ENCODE peak calls at places on chromosomes 11 and 22, in seven cellular contexts. One of them, this sample, is unnamed.

GRCh38 chr11:100563541-100564280 is 123.4 kb upstream of the ARHGAP42 start:
- DNase-seq in colonic mucosa: no peak
- DNase-seq in left lung: no peak
- DNase-seq in heart right ventricle: no peak
- DNase-seq in A549: no peak
- DNase-seq in tibial nerve: no peak
- DNase-seq in left ventricle myocardium inferior: no peak
- DNase-seq in this sample: no peak

GRCh38 chr22:47073101-47073500 is 310.7 kb downstream of the TBC1D22A start:
- DNase-seq in tibial nerve: no peak
- DNase-seq in A549: no peak
- DNase-seq in heart right ventricle: no peak
- DNase-seq in left lung: no peak
- DNase-seq in left ventricle myocardium inferior: no peak
- DNase-seq in colonic mucosa: no peak
- DNase-seq in this sample: no peak

GRCh38 chr11:120222916-120223315 is 12.1 kb downstream of the OAF start:
- DNase-seq in colonic mucosa: no peak
- DNase-seq in tibial nerve: no peak
- DNase-seq in A549: no peak
- DNase-seq in left lung: no peak
- DNase-seq in left ventricle myocardium inferior: peak
- DNase-seq in heart right ventricle: no peak
- DNase-seq in this sample: no peak

GRCh38 chr11:10648896-10649295 is 44.7 kb downstream of the IRAG1 start:
- DNase-seq in heart right ventricle: no peak
- DNase-seq in left ventricle myocardium inferior: no peak
- DNase-seq in left lung: no peak
- DNase-seq in A549: no peak
- DNase-seq in colonic mucosa: no peak
- DNase-seq in tibial nerve: no peak
- DNase-seq in this sample: no peak

GRCh38 chr11:8038393-8038792 is 42.6 kb upstream of the TUB start:
- DNase-seq in left lung: no peak
- DNase-seq in tibial nerve: no peak
- DNase-seq in left ventricle myocardium inferior: no peak
- DNase-seq in heart right ventricle: no peak
- DNase-seq in colonic mucosa: no peak
- DNase-seq in A549: no peak
- DNase-seq in this sample: no peak

GRCh38 chr11:108929241-108929640 is 264.4 kb downstream of the DDX10 start:
- DNase-seq in tibial nerve: no peak
- DNase-seq in A549: peak
- DNase-seq in colonic mucosa: no peak
- DNase-seq in heart right ventricle: no peak
- DNase-seq in left lung: no peak
- DNase-seq in left ventricle myocardium inferior: no peak
- DNase-seq in this sample: no peak

GRCh38 chr11:79139900-79140299 is 300.9 kb downstream of the TENM4 start:
- DNase-seq in A549: no peak
- DNase-seq in left ventricle myocardium inferior: no peak
- DNase-seq in tibial nerve: no peak
- DNase-seq in heart right ventricle: no peak
- DNase-seq in left lung: no peak
- DNase-seq in colonic mucosa: no peak
- DNase-seq in this sample: no peak

GRCh38 chr11:24513837-24514594 is 17.2 kb downstream of the LUZP2 start:
- DNase-seq in A549: no peak
- DNase-seq in colonic mucosa: no peak
- DNase-seq in left ventricle myocardium inferior: no peak
- DNase-seq in left lung: no peak
- DNase-seq in heart right ventricle: no peak
- DNase-seq in tibial nerve: no peak
- DNase-seq in this sample: no peak

GRCh38 chr22:40258463-40259046 is 80.8 kb downstream of the TNRC6B start:
- DNase-seq in heart right ventricle: no peak
- DNase-seq in colonic mucosa: no peak
- DNase-seq in left ventricle myocardium inferior: no peak
- DNase-seq in tibial nerve: no peak
- DNase-seq in left lung: no peak
- DNase-seq in A549: no peak
- DNase-seq in this sample: no peak

GRCh38 chr11:61621917-61622585 is 41.2 kb upstream of the SYT7 start:
- DNase-seq in tibial nerve: no peak
- DNase-seq in colonic mucosa: no peak
- DNase-seq in A549: no peak
- DNase-seq in heart right ventricle: no peak
- DNase-seq in left lung: no peak
- DNase-seq in left ventricle myocardium inferior: no peak
- DNase-seq in this sample: no peak

GRCh38 chr11:26134481-26135355 is 197.2 kb upstream of the ANO3 start:
- DNase-seq in left lung: no peak
- DNase-seq in A549: no peak
- DNase-seq in colonic mucosa: no peak
- DNase-seq in heart right ventricle: no peak
- DNase-seq in tibial nerve: no peak
- DNase-seq in left ventricle myocardium inferior: no peak
- DNase-seq in this sample: peak

GRCh38 chr11:4191031-4191571 is 96.5 kb downstream of the RRM1 start:
- DNase-seq in left ventricle myocardium inferior: peak
- DNase-seq in left lung: no peak
- DNase-seq in tibial nerve: no peak
- DNase-seq in A549: no peak
- DNase-seq in heart right ventricle: peak
- DNase-seq in colonic mucosa: no peak
- DNase-seq in this sample: no peak

GRCh38 chr11:59174664-59175033 is 2.7 kb downstream of the DTX4 start:
- DNase-seq in tibial nerve: no peak
- DNase-seq in heart right ventricle: no peak
- DNase-seq in colonic mucosa: peak
- DNase-seq in left ventricle myocardium inferior: no peak
- DNase-seq in A549: no peak
- DNase-seq in left lung: no peak
- DNase-seq in this sample: peak

GRCh38 chr11:100629671-100630070 is 57.4 kb upstream of the ARHGAP42 start:
- DNase-seq in tibial nerve: no peak
- DNase-seq in colonic mucosa: no peak
- DNase-seq in A549: no peak
- DNase-seq in left ventricle myocardium inferior: no peak
- DNase-seq in left lung: no peak
- DNase-seq in heart right ventricle: no peak
- DNase-seq in this sample: no peak

GRCh38 chr11:130001491-130002351 is 914 bp downstream of the PRDM10 start:
- DNase-seq in left ventricle myocardium inferior: peak
- DNase-seq in tibial nerve: peak
- DNase-seq in left lung: peak
- DNase-seq in A549: peak
- DNase-seq in colonic mucosa: peak
- DNase-seq in heart right ventricle: no peak
- DNase-seq in this sample: peak

GRCh38 chr11:65643971-65644370 is 6.1 kb downstream of the SIPA1 start:
- DNase-seq in A549: no peak
- DNase-seq in colonic mucosa: no peak
- DNase-seq in heart right ventricle: no peak
- DNase-seq in left ventricle myocardium inferior: no peak
- DNase-seq in tibial nerve: no peak
- DNase-seq in left lung: no peak
- DNase-seq in this sample: no peak

GRCh38 chr11:45444796-45445195 is 158.7 kb upstream of the SYT13 start:
- DNase-seq in colonic mucosa: no peak
- DNase-seq in left ventricle myocardium inferior: no peak
- DNase-seq in left lung: no peak
- DNase-seq in heart right ventricle: no peak
- DNase-seq in tibial nerve: no peak
- DNase-seq in A549: peak
- DNase-seq in this sample: peak

GRCh38 chr11:35365961-35366360 is 53.4 kb downstream of the SLC1A2 start:
- DNase-seq in left ventricle myocardium inferior: no peak
- DNase-seq in heart right ventricle: no peak
- DNase-seq in left lung: no peak
- DNase-seq in tibial nerve: no peak
- DNase-seq in A549: no peak
- DNase-seq in colonic mucosa: no peak
- DNase-seq in this sample: no peak

GRCh38 chr22:30994960-30995359 is 25.9 kb downstream of the TUG1 start:
- DNase-seq in heart right ventricle: no peak
- DNase-seq in left ventricle myocardium inferior: no peak
- DNase-seq in tibial nerve: no peak
- DNase-seq in A549: no peak
- DNase-seq in left lung: no peak
- DNase-seq in colonic mucosa: no peak
- DNase-seq in this sample: peak

GRCh38 chr11:60818057-60818456 is 23.9 kb upstream of the CCDC86 start:
- DNase-seq in A549: no peak
- DNase-seq in colonic mucosa: no peak
- DNase-seq in left ventricle myocardium inferior: no peak
- DNase-seq in left lung: no peak
- DNase-seq in tibial nerve: no peak
- DNase-seq in heart right ventricle: no peak
- DNase-seq in this sample: no peak

GRCh38 chr22:30309981-30310672 is 16.6 kb downstream of the TBC1D10A start:
- DNase-seq in heart right ventricle: no peak
- DNase-seq in colonic mucosa: peak
- DNase-seq in A549: no peak
- DNase-seq in left lung: peak
- DNase-seq in left ventricle myocardium inferior: no peak
- DNase-seq in tibial nerve: peak
- DNase-seq in this sample: peak

DNA sequence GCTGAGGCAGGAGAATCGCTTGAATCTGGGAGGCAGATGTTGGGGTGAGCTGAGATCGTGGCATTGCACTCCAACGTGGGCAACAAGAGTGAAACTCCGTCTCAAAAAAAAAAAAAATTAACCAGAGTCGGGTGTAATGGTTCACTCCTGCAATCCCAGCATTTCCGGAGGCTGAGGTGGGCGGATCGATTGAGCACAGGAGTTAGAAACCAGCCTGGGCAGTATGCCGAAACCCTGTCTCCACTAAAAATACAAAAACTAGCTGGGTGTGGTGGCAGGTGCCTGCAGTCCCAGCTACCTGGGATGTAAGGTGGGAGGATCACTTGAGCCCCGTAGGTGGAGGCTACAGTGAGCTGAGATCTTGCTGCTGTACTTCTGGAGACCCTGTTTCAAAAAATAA is 1.5 kb downstream of the RANGAP1 start:
- DNase-seq in heart right ventricle: no peak
- DNase-seq in left lung: no peak
- DNase-seq in left ventricle myocardium inferior: no peak
- DNase-seq in colonic mucosa: no peak
- DNase-seq in A549: no peak
- DNase-seq in tibial nerve: no peak
- DNase-seq in this sample: no peak
- H3K4me3 ChIP-seq in heart right ventricle: no peak
- H3K4me3 ChIP-seq in left lung: no peak
- H3K4me3 ChIP-seq in left ventricle myocardium inferior: no peak
- H3K4me3 ChIP-seq in colonic mucosa: no peak
- H3K4me3 ChIP-seq in A549: peak
- H3K4me3 ChIP-seq in tibial nerve: no peak
- H3K4me3 ChIP-seq in this sample: no peak

DNA sequence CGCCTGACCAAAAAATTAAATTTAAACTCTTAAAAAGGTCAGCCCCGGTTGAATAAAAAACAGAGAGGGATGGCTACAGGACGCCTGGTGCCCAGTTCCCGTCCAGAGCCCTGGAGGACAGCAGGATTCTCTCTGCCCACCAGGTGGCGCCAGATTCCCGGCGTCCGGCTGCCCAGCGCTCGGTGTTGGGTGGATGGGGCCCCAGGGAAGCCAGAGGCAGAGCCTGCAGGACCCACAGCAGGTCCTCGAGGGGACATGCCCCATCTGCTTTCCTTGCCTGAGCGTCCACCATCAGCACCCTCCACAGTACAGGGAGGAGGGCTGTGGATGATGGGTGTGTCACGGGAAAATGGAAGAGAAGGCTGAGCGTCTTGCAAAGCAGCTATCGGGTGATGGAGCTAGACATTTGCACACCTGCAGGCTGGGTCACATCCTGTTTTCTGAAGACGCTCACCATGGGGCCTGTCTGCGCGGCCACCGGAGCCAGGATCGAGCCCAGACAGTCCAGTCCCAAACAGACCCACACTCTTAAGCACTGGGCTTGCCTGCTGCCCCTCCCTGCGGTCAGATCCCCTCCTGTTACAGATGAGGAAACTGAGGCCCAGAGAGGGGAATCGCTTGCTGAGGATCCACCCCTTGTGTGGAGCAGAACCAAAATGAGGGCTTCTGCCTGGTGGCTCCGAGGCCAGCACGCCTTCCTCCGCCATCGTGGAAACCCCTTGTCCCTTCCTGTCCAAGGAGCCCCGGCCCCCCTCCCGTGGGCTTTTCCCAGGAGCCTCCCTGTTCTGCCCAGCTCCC is 18.5 kb upstream of the CBX7 start:
- DNase-seq in colonic mucosa: peak
- DNase-seq in left lung: peak
- DNase-seq in left ventricle myocardium inferior: peak
- DNase-seq in A549: peak
- DNase-seq in tibial nerve: peak
- DNase-seq in heart right ventricle: peak
- DNase-seq in this sample: peak
- TF ChIP-seq CTCF in colonic mucosa: peak
- TF ChIP-seq CTCF in left lung: peak
- TF ChIP-seq CTCF in left ventricle myocardium inferior: peak
- TF ChIP-seq CTCF in A549: peak
- TF ChIP-seq CTCF in tibial nerve: peak
- TF ChIP-seq CTCF in heart right ventricle: peak
- TF ChIP-seq CTCF in this sample: peak

GRCh38 chr22:37749831-37750595 is 53.2 kb downstream of the TRIOBP start:
- DNase-seq in colonic mucosa: no peak
- DNase-seq in A549: no peak
- DNase-seq in tibial nerve: no peak
- DNase-seq in left lung: no peak
- DNase-seq in heart right ventricle: no peak
- DNase-seq in left ventricle myocardium inferior: peak
- DNase-seq in this sample: no peak

GRCh38 chr22:37750596-37751162 is 53.8 kb downstream of the TRIOBP start:
- DNase-seq in heart right ventricle: no peak
- DNase-seq in left lung: no peak
- DNase-seq in A549: no peak
- DNase-seq in tibial nerve: no peak
- DNase-seq in left ventricle myocardium inferior: no peak
- DNase-seq in colonic mucosa: no peak
- DNase-seq in this sample: no peak

GRCh38 chr22:37752189-37753061 is 55.3 kb upstream of the GCAT start:
- DNase-seq in left ventricle myocardium inferior: peak
- DNase-seq in tibial nerve: peak
- DNase-seq in A549: peak
- DNase-seq in colonic mucosa: peak
- DNase-seq in left lung: peak
- DNase-seq in heart right ventricle: peak
- DNase-seq in this sample: no peak

GRCh38 chr22:37753746-37754145 is 54.0 kb upstream of the GCAT start:
- DNase-seq in heart right ventricle: no peak
- DNase-seq in A549: no peak
- DNase-seq in colonic mucosa: no peak
- DNase-seq in tibial nerve: no peak
- DNase-seq in left ventricle myocardium inferior: peak
- DNase-seq in left lung: no peak
- DNase-seq in this sample: no peak

GRCh38 chr22:37751449-37752188 is 54.8 kb downstream of the TRIOBP start:
- DNase-seq in tibial nerve: no peak
- DNase-seq in colonic mucosa: no peak
- DNase-seq in heart right ventricle: no peak
- DNase-seq in left lung: no peak
- DNase-seq in A549: no peak
- DNase-seq in left ventricle myocardium inferior: no peak
- DNase-seq in this sample: no peak
- H3K4me3 ChIP-seq in tibial nerve: no peak
- H3K4me3 ChIP-seq in colonic mucosa: no peak
- H3K4me3 ChIP-seq in heart right ventricle: peak
- H3K4me3 ChIP-seq in left lung: no peak
- H3K4me3 ChIP-seq in A549: peak
- H3K4me3 ChIP-seq in left ventricle myocardium inferior: peak
- H3K4me3 ChIP-seq in this sample: no peak

GRCh38 chr11:77557553-77557952 is 32.2 kb upstream of the AQP11 start:
- DNase-seq in left ventricle myocardium inferior: no peak
- DNase-seq in left lung: no peak
- DNase-seq in tibial nerve: no peak
- DNase-seq in A549: no peak
- DNase-seq in heart right ventricle: no peak
- DNase-seq in colonic mucosa: peak
- DNase-seq in this sample: peak
- TF ChIP-seq CTCF in left ventricle myocardium inferior: peak
- TF ChIP-seq CTCF in left lung: no peak
- TF ChIP-seq CTCF in tibial nerve: no peak
- TF ChIP-seq CTCF in A549: peak
- TF ChIP-seq CTCF in heart right ventricle: peak
- TF ChIP-seq CTCF in colonic mucosa: no peak
- TF ChIP-seq CTCF in this sample: peak

This sample was measured in GM12865.